ENCODE peak calls at places on chromosomes 2 and 18, in four cellular contexts. K is HTR-8/SVneo, O is caudate nucleus, F is tibial nerve. R is an unnamed sample.

GRCh38 chr2:181438298-181438697 is 18.9 kb upstream of the ITGA4 start:
- DNase-seq in O (no peak), F (no peak), K (no peak), R (no peak)

GRCh38 chr2:127052068-127052770 is 54.7 kb downstream of the BIN1 start:
- DNase-seq in F (no peak), K (no peak), O (no peak), R (no peak)

GRCh38 chr2:196256585-196256984 is 85.2 kb upstream of the STK17B start:
- DNase-seq in O (no peak), F (no peak), K (no peak), R (no peak)

GRCh38 chr2:28704621-28705020 is 47.0 kb upstream of the PPP1CB start:
- DNase-seq in F (no peak), K (no peak), O (no peak), R (no peak)

GRCh38 chr2:8577573-8577972 is 104.3 kb upstream of the ID2 start:
- DNase-seq in K (no peak), F (no peak), O (no peak), R (no peak)

GRCh38 chr2:167678158-167678557 is 569.2 kb downstream of the STK39 start:
- DNase-seq in K (no peak), F (no peak), O (no peak), R (no peak)

GRCh38 chr18:80033181-80034067 is 810 bp upstream of the RBFA start:
- DNase-seq in O (peak), F (peak), K (peak), R (no peak)

GRCh38 chr2:96103906-96104861 is 12.2 kb downstream of the ADRA2B start:
- DNase-seq in O (no peak), K (no peak), F (no peak), R (no peak)

GRCh38 chr2:19887508-19887907 is 14.3 kb downstream of the TTC32 start:
- DNase-seq in K (no peak), F (no peak), O (no peak), R (no peak)

GRCh38 chr18:14014456-14014855 is 99.1 kb upstream of the MC2R start:
- DNase-seq in F (no peak), K (no peak), O (no peak), R (no peak)

GRCh38 chr2:98476192-98476868 is 31.7 kb downstream of the INPP4A start:
- DNase-seq in O (no peak), F (no peak), K (no peak), R (no peak)

GRCh38 chr2:59680863-59681262 is 872.6 kb downstream of the BCL11A start:
- DNase-seq in F (no peak), O (no peak), K (no peak), R (no peak)

GRCh38 chr2:216429403-216429802 is 17.1 kb downstream of the SMARCAL1 start:
- DNase-seq in F (no peak), O (no peak), K (no peak), R (no peak)

GRCh38 chr2:113757059-113757657 is 716 bp upstream of the SLC35F5 start:
- DNase-seq in O (no peak), K (peak), F (no peak), R (no peak)

GRCh38 chr2:66370824-66371223 is 64.1 kb upstream of the MEIS1 start:
- DNase-seq in F (no peak), O (no peak), K (no peak), R (no peak)

GRCh38 chr2:71226391-71226964 is 425 bp downstream of the PAIP2B start:
- DNase-seq in F (peak), O (no peak), K (peak), R (no peak)

GRCh38 chr18:9516437-9517064 is 41.2 kb downstream of the RALBP1 start:
- DNase-seq in O (no peak), K (peak), F (peak), R (no peak)

GRCh38 chr2:109148347-109148746 is 19.3 kb downstream of the SH3RF3 start:
- DNase-seq in O (no peak), F (no peak), K (no peak), R (no peak)

GRCh38 chr2:152189622-152190495 is 14.3 kb upstream of the STAM2 start:
- DNase-seq in O (no peak), K (peak), F (peak), R (no peak)

GRCh38 chr2:136360790-136361189 is 242.8 kb upstream of the CXCR4 start:
- DNase-seq in O (no peak), F (no peak), K (no peak), R (no peak)

GRCh38 chr2:20530520-20530919 is 83.6 kb downstream of the RHOB start:
- DNase-seq in K (no peak), O (no peak), F (no peak), R (no peak)

GRCh38 chr2:105375001-105375561 is 23.8 kb downstream of the FHL2 start:
- DNase-seq in O (no peak), K (no peak), F (peak), R (no peak)

GRCh38 chr18:65093341-65093740 is 657.5 kb upstream of the CDH7 start:
- DNase-seq in K (no peak), F (no peak), O (no peak), R (peak)

GRCh38 chr2:85215074-85216050 is 82.2 kb downstream of the TCF7L1 start:
- DNase-seq in F (peak), O (no peak), K (no peak), R (peak)

GRCh38 chr2:127453392-127454171 is 35.4 kb downstream of the PROC start:
- DNase-seq in F (no peak), O (no peak), K (peak), R (no peak)

GRCh38 chr2:230128943-230129342 is 60.2 kb upstream of the SLC16A14 start:
- DNase-seq in F (peak), O (no peak), K (no peak), R (no peak)

GRCh38 chr2:43519711-43520221 is 76.1 kb downstream of the THADA start:
- DNase-seq in K (peak), F (no peak), O (no peak), R (no peak)

GRCh38 chr2:96940991-96941775 is 45.2 kb downstream of the FAM178B start:
- DNase-seq in K (no peak), F (no peak), O (no peak), R (no peak)

GRCh38 chr2:38308821-38309220 is 68.3 kb downstream of the ATL2 start:
- DNase-seq in K (no peak), O (no peak), F (no peak), R (no peak)

GRCh38 chr18:27778441-27778840 is 398.5 kb downstream of the CDH2 start:
- DNase-seq in F (no peak), K (peak), O (no peak), R (no peak)

GRCh38 chr2:236979664-236980063 is 106.0 kb upstream of the COPS8 start:
- DNase-seq in K (no peak), F (no peak), O (no peak), R (no peak)

GRCh38 chr2:106944220-106944619 is 58.3 kb upstream of the ST6GAL2 start:
- DNase-seq in F (no peak), K (no peak), O (no peak), R (no peak)

GRCh38 chr2:98012561-98012979 is 16.8 kb upstream of the TMEM131 start:
- DNase-seq in K (no peak), O (no peak), F (no peak), R (no peak)

GRCh38 chr18:60543646-60544045 is 171.1 kb upstream of the MC4R start:
- DNase-seq in K (no peak), O (no peak), F (no peak), R (no peak)

GRCh38 chr2:46849741-46850474 is 65.7 kb downstream of the MCFD2 start:
- DNase-seq in K (no peak), F (no peak), O (no peak), R (no peak)

R was measured in nucleus accumbens.